ENCODE peak calls at places on chromosomes 3 and 15, in six cellular contexts. P, D, L, J, K and F are unnamed samples. For H3K4me1, the result is how much of the 10 kb centered on the place peaks cover.

GRCh38 chr15:70765504-70766281 is 2.3 kb upstream of the UACA start:
- DNase-seq in P (no peak), D (no peak), L (no peak), J (no peak), K (no peak), F (no peak)

GRCh38 chr3:100602506-100603444 is 6.6 kb upstream of the ADGRG7 start:
- DNase-seq in P (no peak), D (peak), L (no peak), J (no peak), K (no peak), F (no peak)

GRCh38 chr3:43081796-43082195 is 24.1 kb downstream of the POMGNT2 start:
- DNase-seq in P (no peak), D (no peak), L (no peak), J (no peak), K (no peak), F (peak)

GRCh38 chr3:22098000-22098399 is 347.0 kb upstream of the ZNF385D start:
- DNase-seq in P (no peak), D (no peak), L (no peak), J (no peak), K (no peak), F (no peak)

GRCh38 chr15:51842852-51843737 is 13.6 kb downstream of the TMOD3 start:
- DNase-seq in P (peak), D (no peak), L (no peak), J (no peak), K (peak), F (no peak)

GRCh38 chr3:4512895-4513616 is 19.9 kb downstream of the ITPR1 start:
- DNase-seq in P (no peak), D (no peak), L (no peak), J (no peak), K (no peak), F (no peak)

GRCh38 chr3:32948625-32949445 is 2.6 kb upstream of the CCR4 start:
- DNase-seq in P (no peak), D (no peak), L (no peak), J (no peak), K (no peak), F (peak)

GRCh38 chr3:65406470-65406869 is 632.2 kb downstream of the MAGI1 start:
- DNase-seq in P (no peak), D (no peak), L (no peak), J (no peak), K (no peak), F (no peak)

GRCh38 chr3:4824948-4825325 is 154.3 kb upstream of the BHLHE40 start:
- DNase-seq in P (peak), D (peak), L (no peak), J (no peak), K (no peak), F (no peak)

GRCh38 chr15:41566121-41566885 is 7.3 kb downstream of the TYRO3 start:
- DNase-seq in P (no peak), D (no peak), L (no peak), J (no peak), K (no peak), F (no peak)

GRCh38 chr3:177039875-177040274 is 157.4 kb downstream of the TBL1XR1 start:
- DNase-seq in P (no peak), D (no peak), L (no peak), J (no peak), K (no peak), F (no peak)

GRCh38 chr3:183583331-183584245 is 28.1 kb upstream of the KLHL6 start:
- DNase-seq in P (no peak), D (no peak), L (no peak), J (no peak), K (no peak), F (no peak)

GRCh38 chr3:8500208-8500961 is 1.2 kb upstream of the LMCD1 start:
- DNase-seq in P (no peak), D (no peak), L (no peak), J (peak), K (peak), F (no peak)

GRCh38 chr3:181561130-181561529 is 150.6 kb upstream of the SOX2 start:
- DNase-seq in P (no peak), D (no peak), L (no peak), J (no peak), K (no peak), F (no peak)

GRCh38 chr15:68186671-68187397 is 18.3 kb downstream of the CALML4 start:
- DNase-seq in P (no peak), D (no peak), L (no peak), J (no peak), K (no peak), F (no peak)

GRCh38 chr15:64903331-64903950 is 8.3 kb upstream of the ANKDD1A start:
- DNase-seq in P (no peak), D (no peak), L (no peak), J (no peak), K (no peak), F (no peak)

GRCh38 chr3:127196002-127196401 is 3.1 kb downstream of the PRR23E start:
- DNase-seq in P (no peak), D (no peak), L (no peak), J (no peak), K (no peak), F (peak)

GRCh38 chr3:16496008-16496407 is 17.5 kb downstream of the RFTN1 start:
- DNase-seq in P (peak), D (no peak), L (no peak), J (no peak), K (no peak), F (no peak)

GRCh38 chr15:55710286-55710685 is 32.7 kb downstream of the PRTG start:
- DNase-seq in P (no peak), D (no peak), L (no peak), J (no peak), K (no peak), F (no peak)

GRCh38 chr3:16508591-16508995 is 4.9 kb downstream of the RFTN1 start:
- DNase-seq in P (no peak), D (no peak), L (no peak), J (no peak), K (no peak), F (no peak)

GRCh38 chr15:56019819-56020218 is 26.4 kb upstream of the NEDD4 start:
- DNase-seq in P (no peak), D (no peak), L (no peak), J (no peak), K (no peak), F (no peak)

GRCh38 chr15:28191832-28192231 is 92.7 kb upstream of the OCA2 start:
- DNase-seq in P (no peak), D (no peak), L (peak), J (no peak), K (no peak), F (no peak)

DNA sequence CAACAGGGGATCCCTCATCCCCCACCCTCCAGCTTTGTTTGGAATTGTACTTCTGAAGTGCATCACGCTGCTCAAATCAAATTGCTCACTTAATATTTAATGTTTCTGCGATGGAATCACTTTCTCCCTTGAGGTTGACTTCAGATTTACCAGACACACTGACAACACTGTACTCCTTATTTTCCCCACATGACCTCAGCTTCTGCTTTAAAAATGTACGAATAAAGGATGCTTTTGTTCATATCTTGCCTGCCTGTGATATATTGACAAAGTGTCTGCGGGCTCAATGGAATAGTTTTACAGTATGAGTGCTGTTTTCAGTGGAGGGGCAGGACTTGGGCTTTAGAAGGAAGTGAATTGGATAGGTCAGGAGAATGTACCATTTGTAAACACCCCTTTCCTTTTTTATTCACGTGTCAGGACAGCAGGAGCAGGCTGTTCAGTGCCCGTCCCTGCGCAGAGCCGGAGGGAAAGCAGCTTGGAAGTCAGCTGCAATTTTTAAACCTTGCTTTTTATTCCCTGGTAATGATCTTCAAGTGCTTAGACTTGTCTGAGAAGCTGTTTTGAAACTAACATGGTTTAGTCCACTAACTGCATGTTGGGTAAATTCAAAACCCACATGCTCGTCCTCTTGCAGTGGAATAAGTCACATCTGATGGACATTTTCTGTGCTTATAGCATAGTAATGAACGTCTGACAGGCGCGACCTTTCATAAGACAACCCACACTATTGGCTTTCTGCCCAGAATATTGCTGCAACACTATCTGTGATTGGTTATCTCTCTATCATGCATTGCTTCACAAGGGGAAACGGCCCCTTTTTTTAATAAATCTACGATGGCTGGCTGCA is 29.9 kb downstream of the MBNL1 start:
- DNase-seq in P (peak), D (peak), L (peak), J (no peak), K (peak), F (no peak)
- TF ChIP-seq POLR2A in P (peak), D (no peak), L (no peak), J (no peak), K (no peak), F (no peak)

DNA sequence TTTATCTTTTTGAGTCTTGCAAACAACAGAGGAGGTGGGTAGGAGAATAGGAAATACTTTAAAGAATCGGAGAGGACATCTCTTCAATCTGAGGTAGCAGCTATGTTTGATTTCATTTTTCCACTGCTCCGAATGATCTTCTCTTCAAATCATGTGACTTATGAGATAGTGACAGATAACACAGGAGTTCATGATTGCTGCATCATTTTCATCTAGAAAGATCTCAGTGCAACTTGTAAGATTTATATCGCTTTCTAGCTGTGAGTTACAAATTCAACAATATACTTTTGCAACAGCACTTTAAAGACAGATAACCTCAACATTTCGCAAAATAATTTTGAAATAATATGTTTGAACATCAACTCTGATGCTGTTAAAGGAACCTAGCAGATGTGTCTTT is 99.9 kb upstream of the CCDC80 start:
- DNase-seq in P (no peak), D (no peak), L (no peak), J (no peak), K (no peak), F (no peak)
- H3K4me1 ChIP-seq in P (under half), D (under half), L (under half), J (under half), K (under half), F (under half)

DNA sequence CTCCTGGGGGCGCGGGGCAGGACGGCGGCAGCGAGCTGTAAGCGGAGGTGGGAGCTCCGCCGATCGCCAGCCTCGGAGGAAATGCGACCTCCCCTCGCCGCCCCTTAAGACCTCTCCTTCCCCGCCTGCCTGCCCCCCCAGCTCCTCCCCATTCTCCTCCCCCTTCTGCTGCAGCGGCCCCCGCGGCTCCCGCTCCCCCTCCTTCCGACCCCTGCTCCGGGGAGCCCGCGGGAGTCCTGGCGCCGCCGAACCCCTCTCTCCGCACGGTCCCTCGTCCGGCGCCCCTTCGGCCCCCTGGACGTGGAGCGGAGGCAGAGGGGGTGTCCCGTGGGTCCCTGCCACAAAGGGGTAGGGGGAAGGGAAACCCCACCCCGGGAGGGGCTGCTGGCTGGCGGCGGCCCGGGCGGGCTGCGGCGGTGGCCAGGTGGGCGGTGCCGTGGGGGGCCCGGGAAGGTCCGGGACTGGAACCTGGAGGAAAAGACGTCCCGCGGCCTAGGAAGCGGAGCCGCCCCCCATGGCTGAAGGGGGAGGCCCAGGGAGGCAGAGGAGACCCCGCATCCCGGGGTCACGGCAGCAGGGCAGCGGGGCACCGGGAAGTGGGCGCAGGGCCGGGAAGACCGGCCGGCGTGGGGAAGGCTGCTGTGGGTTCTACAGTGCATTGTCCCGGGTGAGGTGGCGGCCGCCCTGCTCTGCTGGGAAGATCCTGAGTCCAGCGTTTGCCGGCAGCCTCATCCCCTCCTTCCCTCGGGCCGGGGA is at the start of gene FSTL1:
- DNase-seq in P (peak), D (no peak), L (peak), J (peak), K (peak), F (peak)
- TF ChIP-seq POLR2A in P (no peak), D (peak), L (peak), J (peak), K (peak), F (no peak)

DNA sequence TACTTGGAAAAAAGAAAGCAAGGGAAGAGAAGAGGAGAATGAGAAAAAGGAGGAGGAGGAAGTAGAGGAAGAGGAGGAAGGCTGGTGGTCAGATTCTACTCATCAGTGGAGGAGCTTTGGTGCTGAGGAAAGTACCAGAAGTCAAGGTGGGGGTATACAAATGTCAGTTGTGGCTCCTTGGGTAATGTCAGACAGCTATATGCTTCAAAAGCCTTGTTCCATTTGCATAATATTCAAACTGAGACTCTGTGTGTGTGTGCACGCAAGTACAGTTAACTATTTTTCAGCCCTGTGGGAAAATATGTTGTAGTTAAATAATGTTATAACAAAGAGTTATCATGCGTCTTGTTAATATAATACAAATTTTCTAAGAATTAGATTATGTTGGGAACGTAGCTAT is 609.7 kb downstream of the PDCD6IP start:
- DNase-seq in P (no peak), D (no peak), L (no peak), J (no peak), K (no peak), F (no peak)
- H3K4me1 ChIP-seq in P (under half), D (under half), L (under half), J (under half), K (under half), F (under half)

GRCh38 chr3:186810597-186810996 is 4.3 kb upstream of the RFC4 start:
- DNase-seq in P (no peak), D (no peak), L (no peak), J (no peak), K (no peak), F (no peak)

GRCh38 chr3:186807231-186807630 is 949 bp upstream of the RFC4 start:
- DNase-seq in P (no peak), D (no peak), L (no peak), J (no peak), K (no peak), F (no peak)

GRCh38 chr3:186802701-186803100 is 3.6 kb downstream of the RFC4 start:
- DNase-seq in P (no peak), D (no peak), L (no peak), J (no peak), K (no peak), F (no peak)

GRCh38 chr3:186806173-186807055 is at the start of gene RFC4:
- DNase-seq in P (peak), D (peak), L (peak), J (peak), K (peak), F (no peak)
- TF ChIP-seq POLR2A in P (peak), D (peak), L (no peak), J (peak), K (peak), F (peak)

DNA sequence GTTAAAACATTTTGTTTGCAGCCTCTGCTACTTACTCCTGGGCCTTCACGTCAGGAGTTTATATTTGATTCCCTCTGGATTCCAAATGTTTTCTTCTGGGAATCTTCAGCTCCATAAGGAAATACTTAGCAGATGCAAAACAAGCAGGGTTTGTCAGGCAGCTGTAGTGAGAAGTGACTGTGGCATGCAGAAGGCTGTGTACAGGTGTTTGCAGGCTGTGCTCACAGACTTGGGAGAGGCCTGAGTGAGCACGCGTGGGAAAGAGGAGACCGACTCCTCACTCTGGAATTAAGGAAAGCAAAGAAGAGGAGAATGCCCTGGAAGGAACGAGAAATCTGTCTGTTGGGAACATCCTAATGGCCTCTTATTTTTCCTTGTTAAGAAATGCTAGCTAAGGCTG is 82.4 kb downstream of the TGFBR2 start:
- DNase-seq in P (no peak), D (no peak), L (no peak), J (no peak), K (peak), F (no peak)
- H3K4me1 ChIP-seq in P (under half), D (half or more), L (half or more), J (under half), K (half or more), F (half or more)